ENCODE peak calls at places on chromosomes 2 and 18, in ten cellular contexts. N, S, D, J, H, X, Z, E, Q and Y are unnamed samples.
A peak's percentile ranks its signal among the peaks of the same experiment; 100 is the strongest.

GRCh38 chr18:49098386-49098785 is 147.6 kb upstream of the SMAD7 start:
- DNase-seq in J (no peak), Z (no peak), D (no peak), H (no peak), N (no peak), E (no peak), S (no peak), Q (no peak), X (no peak), Y (no peak)

GRCh38 chr2:236663671-236664101 is 94.1 kb downstream of the ACKR3 start:
- DNase-seq in N (no peak), J (no peak), Z (no peak), D (no peak), X (no peak), E (peak; percentile 73), Q (no peak), S (peak; percentile 80), H (peak; percentile 37), Y (no peak)

GRCh38 chr2:1777156-1777555 is 32.8 kb upstream of the PXDN start:
- DNase-seq in N (no peak), D (no peak), S (no peak), X (no peak), E (no peak), H (no peak), J (no peak), Z (no peak), Q (no peak), Y (no peak)

GRCh38 chr2:199458806-199459285 is 1.1 kb upstream of the SATB2 start:
- DNase-seq in D (peak; percentile 58), S (peak; percentile 38), Q (peak; percentile 47), J (no peak), X (no peak), E (no peak), N (no peak), H (peak; percentile 7), Z (no peak), Y (no peak)

GRCh38 chr2:94986392-94986963 is 39.0 kb upstream of the MAL start:
- DNase-seq in X (peak; percentile 32), Q (peak; percentile 75), J (no peak), S (peak; percentile 56), D (peak; percentile 64), Z (no peak), E (no peak), H (peak; percentile 33), N (no peak), Y (no peak)

GRCh38 chr2:20667531-20668401 is 822 bp downstream of the GDF7 start:
- DNase-seq in Z (no peak), D (no peak), H (no peak), Q (no peak), S (no peak), X (no peak), J (no peak), E (no peak), N (no peak), Y (no peak)

GRCh38 chr2:47652041-47652713 is 130.8 kb upstream of the MSH6 start:
- DNase-seq in Z (no peak), D (no peak), S (no peak), E (no peak), N (no peak), X (no peak), Q (no peak), H (no peak), J (no peak), Y (no peak)

GRCh38 chr2:213726101-213726500 is 441.8 kb downstream of the SPAG16 start:
- DNase-seq in H (no peak), Q (no peak), X (no peak), D (no peak), E (no peak), J (no peak), S (no peak), N (no peak), Z (no peak), Y (no peak)

GRCh38 chr2:42962521-42962953 is 170.2 kb upstream of the HAAO start:
- DNase-seq in N (no peak), D (no peak), J (no peak), E (no peak), H (no peak), S (no peak), Z (no peak), Q (no peak), X (no peak), Y (no peak)

GRCh38 chr2:107747964-107748583 is 78.6 kb upstream of the RGPD4 start:
- DNase-seq in S (no peak), X (no peak), H (no peak), J (no peak), D (no peak), Z (no peak), Q (no peak), E (no peak), N (no peak), Y (no peak)

GRCh38 chr18:63578357-63578958 is 8.7 kb upstream of the SERPINB13 start:
- DNase-seq in D (peak; percentile 58), E (no peak), S (no peak), Q (peak; percentile 51), H (peak; percentile 34), X (peak; percentile 63), N (no peak), Z (no peak), J (no peak), Y (no peak)

GRCh38 chr2:207185372-207185771 is 19.6 kb upstream of the KLF7 start:
- DNase-seq in S (no peak), E (no peak), Z (no peak), N (no peak), Q (no peak), H (no peak), J (no peak), D (no peak), X (no peak), Y (no peak)

GRCh38 chr2:67565761-67566160 is 168.6 kb downstream of the ETAA1 start:
- DNase-seq in S (peak; percentile 25), E (no peak), Q (no peak), Z (no peak), H (peak; percentile 94), X (no peak), D (peak; percentile 33), J (no peak), N (no peak), Y (no peak)

GRCh38 chr2:165776013-165776412 is 18.0 kb downstream of the GALNT3 start:
- DNase-seq in H (no peak), E (no peak), N (no peak), S (no peak), D (no peak), Z (no peak), J (no peak), X (no peak), Q (no peak), Y (no peak)

GRCh38 chr2:35503738-35504160 is 851.8 kb upstream of the CRIM1 start:
- DNase-seq in Q (no peak), N (no peak), X (no peak), J (no peak), Z (no peak), H (no peak), D (no peak), S (no peak), E (no peak), Y (no peak)

GRCh38 chr2:19435815-19436214 is 77.4 kb upstream of the OSR1 start:
- DNase-seq in J (no peak), Q (no peak), N (no peak), E (no peak), D (no peak), H (no peak), X (no peak), S (no peak), Z (no peak), Y (no peak)

GRCh38 chr18:13517369-13517768 is 209.0 kb downstream of the FAM210A start:
- DNase-seq in X (no peak), J (no peak), N (no peak), Z (no peak), Q (no peak), H (no peak), S (no peak), D (no peak), E (no peak), Y (no peak)

GRCh38 chr2:236754234-236754924 is 184.8 kb downstream of the ACKR3 start:
- DNase-seq in H (no peak), Z (no peak), D (no peak), N (no peak), X (no peak), E (no peak), S (no peak), J (no peak), Q (no peak), Y (no peak)

GRCh38 chr2:55771612-55772011 is 78.0 kb upstream of the PNPT1 start:
- DNase-seq in D (no peak), S (no peak), Q (no peak), N (no peak), J (no peak), Z (no peak), H (peak; percentile 62), E (no peak), X (peak; percentile 13), Y (no peak)

GRCh38 chr2:30164131-30164925 is 17.5 kb downstream of the YPEL5 start:
- DNase-seq in Q (no peak), J (no peak), N (no peak), E (no peak), S (no peak), D (no peak), X (no peak), H (peak; percentile 8), Z (no peak), Y (no peak)

GRCh38 chr2:241680827-241681599 is 5.6 kb downstream of the DTYMK start:
- DNase-seq in Z (no peak), N (no peak), J (no peak), S (no peak), E (peak; percentile 67), X (no peak), D (no peak), Q (peak; percentile 71), H (peak; percentile 98), Y (no peak)

GRCh38 chr18:3499498-3499897 is 49.5 kb downstream of the TGIF1 start:
- DNase-seq in Q (no peak), H (no peak), X (no peak), N (no peak), Z (no peak), J (no peak), S (no peak), E (no peak), D (no peak), Y (no peak)

GRCh38 chr2:133331437-133331836 is 236.8 kb downstream of the NCKAP5 start:
- DNase-seq in S (no peak), N (no peak), J (no peak), H (no peak), E (no peak), Z (no peak), D (no peak), X (no peak), Q (no peak), Y (no peak)

GRCh38 chr2:113966832-113967231 is 76.9 kb downstream of the ACTR3 start:
- DNase-seq in Q (peak; percentile 44), H (peak; percentile 88), J (no peak), N (no peak), Z (no peak), D (no peak), E (no peak), X (no peak), S (no peak), Y (no peak)

GRCh38 chr2:230230087-230230486 is 4.6 kb downstream of the SP140 start:
- DNase-seq in S (no peak), J (no peak), H (peak; percentile 84), X (no peak), Z (no peak), D (peak; percentile 67), Q (no peak), E (no peak), N (no peak), Y (no peak)